ENCODE peak calls at places on chromosomes 3 and 15, in six cellular contexts. One of them, this sample, is unnamed.
A peak's percentile ranks its signal among the peaks of the same experiment; 100 is the strongest.

GRCh38 chr15:96341465-96342142 is 11.1 kb downstream of the NR2F2 start:
- DNase-seq in MM.1S: no peak
- DNase-seq in dorsolateral prefrontal cortex: no peak
- DNase-seq in kidney: peak; percentile 71
- DNase-seq in cardiac muscle cell: no peak
- DNase-seq in PC-3: no peak
- DNase-seq in this sample: no peak

GRCh38 chr3:38662544-38662943 is 13.1 kb upstream of the SCN5A start:
- DNase-seq in MM.1S: peak; percentile 58
- DNase-seq in dorsolateral prefrontal cortex: no peak
- DNase-seq in kidney: no peak
- DNase-seq in cardiac muscle cell: no peak
- DNase-seq in PC-3: peak; percentile 84
- DNase-seq in this sample: no peak

GRCh38 chr15:60733196-60733595 is 254.3 kb upstream of the ICE2 start:
- DNase-seq in MM.1S: no peak
- DNase-seq in dorsolateral prefrontal cortex: no peak
- DNase-seq in kidney: no peak
- DNase-seq in cardiac muscle cell: no peak
- DNase-seq in PC-3: no peak
- DNase-seq in this sample: no peak

GRCh38 chr15:74540761-74541493 is at the start of gene ARID3B:
- DNase-seq in MM.1S: peak; percentile 99
- DNase-seq in dorsolateral prefrontal cortex: peak; percentile 96
- DNase-seq in kidney: peak; percentile 99
- DNase-seq in cardiac muscle cell: peak; percentile 99
- DNase-seq in PC-3: peak; percentile 96
- DNase-seq in this sample: peak; percentile 96

GRCh38 chr3:186976802-186977201 is 46.5 kb downstream of the ST6GAL1 start:
- DNase-seq in MM.1S: no peak
- DNase-seq in dorsolateral prefrontal cortex: no peak
- DNase-seq in kidney: no peak
- DNase-seq in cardiac muscle cell: no peak
- DNase-seq in PC-3: no peak
- DNase-seq in this sample: no peak

GRCh38 chr3:38655708-38656300 is 6.3 kb upstream of the SCN5A start:
- DNase-seq in MM.1S: peak; percentile 61
- DNase-seq in dorsolateral prefrontal cortex: no peak
- DNase-seq in kidney: no peak
- DNase-seq in cardiac muscle cell: peak; percentile 65
- DNase-seq in PC-3: peak; percentile 72
- DNase-seq in this sample: peak; percentile 36

GRCh38 chr15:67840747-67841634 is 1.1 kb upstream of the RNU6-1 start:
- DNase-seq in MM.1S: no peak
- DNase-seq in dorsolateral prefrontal cortex: peak; percentile 27
- DNase-seq in kidney: peak; percentile 76
- DNase-seq in cardiac muscle cell: peak; percentile 50
- DNase-seq in PC-3: peak; percentile 32
- DNase-seq in this sample: no peak

GRCh38 chr3:27721717-27722564 is at the start of gene EOMES:
- DNase-seq in MM.1S: peak; percentile 68
- DNase-seq in dorsolateral prefrontal cortex: no peak
- DNase-seq in kidney: no peak
- DNase-seq in cardiac muscle cell: peak; percentile 60
- DNase-seq in PC-3: peak; percentile 60
- DNase-seq in this sample: no peak

GRCh38 chr3:149020196-149020838 is 29.0 kb downstream of the GYG1 start:
- DNase-seq in MM.1S: no peak
- DNase-seq in dorsolateral prefrontal cortex: no peak
- DNase-seq in kidney: no peak
- DNase-seq in cardiac muscle cell: no peak
- DNase-seq in PC-3: no peak
- DNase-seq in this sample: peak; percentile 5

GRCh38 chr15:57823325-57823860 is 116.9 kb downstream of the POLR2M start:
- DNase-seq in MM.1S: no peak
- DNase-seq in dorsolateral prefrontal cortex: no peak
- DNase-seq in kidney: no peak
- DNase-seq in cardiac muscle cell: no peak
- DNase-seq in PC-3: no peak
- DNase-seq in this sample: no peak

GRCh38 chr3:2635511-2635910 is 474.7 kb downstream of the IL5RA start:
- DNase-seq in MM.1S: peak; percentile 65
- DNase-seq in dorsolateral prefrontal cortex: no peak
- DNase-seq in kidney: no peak
- DNase-seq in cardiac muscle cell: no peak
- DNase-seq in PC-3: no peak
- DNase-seq in this sample: no peak

GRCh38 chr15:24848050-24848449 is 106.7 kb upstream of the SNRPN start:
- DNase-seq in MM.1S: no peak
- DNase-seq in dorsolateral prefrontal cortex: peak; percentile 43
- DNase-seq in kidney: no peak
- DNase-seq in cardiac muscle cell: peak; percentile 69
- DNase-seq in PC-3: peak; percentile 45
- DNase-seq in this sample: no peak

GRCh38 chr3:133117342-133117741 is 79.2 kb downstream of the TMEM108 start:
- DNase-seq in MM.1S: no peak
- DNase-seq in dorsolateral prefrontal cortex: no peak
- DNase-seq in kidney: no peak
- DNase-seq in cardiac muscle cell: no peak
- DNase-seq in PC-3: no peak
- DNase-seq in this sample: no peak

GRCh38 chr3:127775398-127776109 is 46.8 kb downstream of the MGLL start:
- DNase-seq in MM.1S: no peak
- DNase-seq in dorsolateral prefrontal cortex: no peak
- DNase-seq in kidney: peak; percentile 77
- DNase-seq in cardiac muscle cell: no peak
- DNase-seq in PC-3: no peak
- DNase-seq in this sample: no peak

GRCh38 chr15:90217671-90218394 is 15.9 kb downstream of the CIB1 start:
- DNase-seq in MM.1S: no peak
- DNase-seq in dorsolateral prefrontal cortex: no peak
- DNase-seq in kidney: no peak
- DNase-seq in cardiac muscle cell: no peak
- DNase-seq in PC-3: no peak
- DNase-seq in this sample: no peak
- H3K27ac ChIP-seq in MM.1S: no peak overlapping the region
- H3K27ac ChIP-seq in dorsolateral prefrontal cortex: no peak overlapping the region
- H3K27ac ChIP-seq in kidney: no peak overlapping the region
- H3K27ac ChIP-seq in cardiac muscle cell: no peak overlapping the region
- H3K27ac ChIP-seq in PC-3: no peak overlapping the region
- H3K27ac ChIP-seq in this sample: no peak overlapping the region

GRCh38 chr15:100112061-100112420 is 229.7 kb downstream of the ADAMTS17 start:
- DNase-seq in MM.1S: no peak
- DNase-seq in dorsolateral prefrontal cortex: no peak
- DNase-seq in kidney: no peak
- DNase-seq in cardiac muscle cell: no peak
- DNase-seq in PC-3: no peak
- DNase-seq in this sample: no peak
- H3K27ac ChIP-seq in MM.1S: no peak overlapping the region
- H3K27ac ChIP-seq in dorsolateral prefrontal cortex: peak overlapping the region; percentile 85
- H3K27ac ChIP-seq in kidney: no peak overlapping the region
- H3K27ac ChIP-seq in cardiac muscle cell: no peak overlapping the region
- H3K27ac ChIP-seq in PC-3: peak overlapping the region; percentile 83
- H3K27ac ChIP-seq in this sample: no peak overlapping the region

DNA sequence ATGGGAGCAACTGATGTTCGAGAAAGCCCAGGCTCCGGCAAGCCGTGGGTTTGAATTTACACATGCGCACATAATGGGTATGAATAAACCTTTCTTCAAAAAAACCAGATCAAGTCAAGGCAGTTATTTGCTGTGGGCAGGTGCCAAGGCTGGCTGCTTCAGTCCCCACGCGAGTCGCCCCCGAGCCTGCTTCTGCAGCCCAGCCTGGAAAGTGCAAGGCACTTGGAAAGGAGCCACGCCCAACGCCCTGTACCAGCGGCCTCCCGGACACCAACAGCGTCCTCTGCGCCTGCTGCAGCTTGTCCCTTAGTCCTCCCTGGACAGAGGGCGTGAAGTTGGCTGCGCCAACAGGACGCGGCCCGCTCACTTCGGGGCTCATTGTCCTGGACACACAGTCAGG is 68.9 kb downstream of the KLF15 start:
- DNase-seq in MM.1S: no peak
- DNase-seq in dorsolateral prefrontal cortex: peak; percentile 41
- DNase-seq in kidney: no peak
- DNase-seq in cardiac muscle cell: peak; percentile 51
- DNase-seq in PC-3: no peak
- DNase-seq in this sample: peak; percentile 62
- H3K27ac ChIP-seq in MM.1S: no peak overlapping the region
- H3K27ac ChIP-seq in dorsolateral prefrontal cortex: peak overlapping the region; percentile 79
- H3K27ac ChIP-seq in kidney: peak overlapping the region; percentile 80
- H3K27ac ChIP-seq in cardiac muscle cell: no peak overlapping the region
- H3K27ac ChIP-seq in PC-3: no peak overlapping the region
- H3K27ac ChIP-seq in this sample: peak overlapping the region; percentile 82

GRCh38 chr3:12192173-12192572 is 33.5 kb upstream of the TIMP4 start:
- DNase-seq in MM.1S: no peak
- DNase-seq in dorsolateral prefrontal cortex: no peak
- DNase-seq in kidney: no peak
- DNase-seq in cardiac muscle cell: no peak
- DNase-seq in PC-3: no peak
- DNase-seq in this sample: no peak
- H3K27ac ChIP-seq in MM.1S: no peak overlapping the region
- H3K27ac ChIP-seq in dorsolateral prefrontal cortex: no peak overlapping the region
- H3K27ac ChIP-seq in kidney: no peak overlapping the region
- H3K27ac ChIP-seq in cardiac muscle cell: no peak overlapping the region
- H3K27ac ChIP-seq in PC-3: peak overlapping the region; percentile 97
- H3K27ac ChIP-seq in this sample: no peak overlapping the region